ENCODE peak calls at places on chromosomes 3 and 15, in five cellular contexts. C is substantia nigra; Y is GM20000; P is activated T-cell treated with anti-CD3 and anti-CD28 coated beads, Interleukin-2, amount 50 U/mL, for 72 hours; N is Ammon's horn. R is an unnamed sample.

GRCh38 chr15:26864664-26865191 is 2.1 kb upstream of the GABRA5 start:
- DNase-seq in C (peak), P (no peak), N (peak), Y (no peak), R (no peak)

GRCh38 chr3:172347895-172348680 is 100.2 kb downstream of the GHSR start:
- DNase-seq in C (no peak), Y (no peak), N (no peak), P (no peak), R (no peak)

GRCh38 chr3:127673191-127674098 is 693 bp downstream of the ABTB1 start:
- DNase-seq in P (peak), N (no peak), C (no peak), Y (peak), R (peak)

GRCh38 chr3:170703121-170703588 is 117.3 kb upstream of the SLC7A14 start:
- DNase-seq in N (no peak), Y (no peak), P (no peak), C (no peak), R (no peak)

GRCh38 chr3:113985526-113985925 is 37.7 kb downstream of the ZDHHC23 start:
- DNase-seq in Y (peak), N (no peak), P (no peak), C (no peak), R (no peak)

GRCh38 chr3:106428565-106428994 is 559.8 kb upstream of the CBLB start:
- DNase-seq in Y (no peak), N (no peak), C (no peak), P (peak), R (peak)

GRCh38 chr15:74417230-74417629 is 16.5 kb downstream of the SEMA7A start:
- DNase-seq in C (no peak), P (no peak), Y (no peak), N (no peak), R (no peak)

GRCh38 chr15:32872606-32873291 is 154.9 kb downstream of the GREM1 start:
- DNase-seq in Y (no peak), N (no peak), C (no peak), P (no peak), R (no peak)

GRCh38 chr3:196650740-196651311 is 11.3 kb downstream of the NRROS start:
- DNase-seq in P (no peak), C (no peak), N (peak), Y (no peak), R (no peak)

GRCh38 chr3:171810278-171811058 is at the start of gene PLD1:
- DNase-seq in P (peak), C (peak), N (peak), Y (peak), R (peak)

GRCh38 chr3:42651248-42652091 is 2.0 kb upstream of the ZBTB47 start:
- DNase-seq in C (no peak), Y (no peak), N (peak), P (no peak), R (no peak)

GRCh38 chr15:41564960-41565502 is 6.0 kb downstream of the TYRO3 start:
- DNase-seq in Y (no peak), C (no peak), N (no peak), P (no peak), R (no peak)

GRCh38 chr3:15964605-15965061 is 166.9 kb upstream of the ANKRD28 start:
- DNase-seq in P (no peak), Y (no peak), N (no peak), C (peak), R (no peak)

GRCh38 chr15:63576441-63576840 is 20.7 kb upstream of the FBXL22 start:
- DNase-seq in N (no peak), P (no peak), Y (no peak), C (no peak), R (no peak)

GRCh38 chr15:93296786-93297500 is 207.9 kb upstream of the RGMA start:
- DNase-seq in P (no peak), C (no peak), N (no peak), Y (no peak), R (no peak)

GRCh38 chr3:50671331-50671730 is 3.4 kb upstream of the DOCK3 start:
- DNase-seq in P (no peak), Y (no peak), N (peak), C (peak), R (no peak)

GRCh38 chr15:50431204-50431603 is 7.0 kb downstream of the USP8 start:
- DNase-seq in N (no peak), Y (no peak), C (no peak), P (no peak), R (no peak)

GRCh38 chr3:170470063-170471006 is 51.7 kb downstream of the CLDN11 start:
- DNase-seq in Y (no peak), P (no peak), C (peak), N (peak), R (no peak)

GRCh38 chr15:32683906-32684584 is 33.8 kb upstream of the GREM1 start:
- DNase-seq in N (peak), P (no peak), C (no peak), Y (no peak), R (no peak)

GRCh38 chr15:78055923-78056713 is 21.4 kb downstream of the TBC1D2B start:
- DNase-seq in C (no peak), P (no peak), N (peak), Y (no peak), R (no peak)

GRCh38 chr3:141462176-141462859 is 24.5 kb upstream of the RASA2 start:
- DNase-seq in Y (peak), P (no peak), N (no peak), C (no peak), R (no peak)

GRCh38 chr3:175692256-175692655 is 833.1 kb downstream of the NAALADL2 start:
- DNase-seq in N (no peak), Y (no peak), C (no peak), P (no peak), R (no peak)

GRCh38 chr3:196966526-196967401 is 1.9 kb downstream of the PIGZ start:
- DNase-seq in C (peak), P (no peak), Y (no peak), N (no peak), R (no peak)

GRCh38 chr3:46098319-46098761 is 71.1 kb upstream of the XCR1 start:
- DNase-seq in C (no peak), N (peak), P (peak), Y (peak), R (peak)

GRCh38 chr15:52658955-52659354 is 20.2 kb downstream of the ATOSA start:
- DNase-seq in N (no peak), P (peak), Y (peak), C (no peak), R (peak)

GRCh38 chr3:194640829-194641228 is 7.6 kb upstream of the TMEM44 start:
- DNase-seq in P (peak), N (no peak), Y (no peak), C (no peak), R (peak)

GRCh38 chr15:80152896-80153876 is at the start of gene FAH:
- DNase-seq in N (peak), Y (peak), P (peak), C (no peak), R (peak)

GRCh38 chr3:112585782-112586181 is 23.9 kb downstream of the SLC35A5 start:
- DNase-seq in Y (no peak), C (no peak), P (no peak), N (no peak), R (no peak)

GRCh38 chr3:14806641-14807263 is 12.0 kb upstream of the FGD5 start:
- DNase-seq in P (no peak), N (no peak), C (no peak), Y (no peak), R (peak)

GRCh38 chr3:104214937-104215336 is 1151.8 kb upstream of the ALCAM start:
- DNase-seq in Y (no peak), C (no peak), N (no peak), P (no peak), R (no peak)

GRCh38 chr3:115931581-115931980 is 308.3 kb downstream of the GAP43 start:
- DNase-seq in C (no peak), N (no peak), Y (no peak), P (no peak), R (no peak)

GRCh38 chr3:46504780-46505179 is 7.0 kb downstream of the RTP3 start:
- DNase-seq in C (no peak), Y (no peak), N (no peak), P (peak), R (peak)